ENCODE peak calls at places on chromosome 6, in nine cellular contexts. One of them, this sample, is unnamed.

GRCh38 chr6:4303638-4304037 is 168.3 kb upstream of the ECI2 start:
- DNase-seq in bronchial epithelial cell: no peak
- DNase-seq in astrocyte of the spinal cord: no peak
- DNase-seq in WERI-Rb-1: no peak
- DNase-seq in choroid plexus epithelial cell: no peak
- DNase-seq in mammary epithelial cell: no peak
- DNase-seq in colonic mucosa: no peak
- DNase-seq in cardiac fibroblast: no peak
- DNase-seq in mucosa of descending colon: no peak
- DNase-seq in this sample: no peak

GRCh38 chr6:80348263-80348662 is 241.8 kb downstream of the BCKDHB start:
- DNase-seq in choroid plexus epithelial cell: peak
- DNase-seq in bronchial epithelial cell: no peak
- DNase-seq in WERI-Rb-1: no peak
- DNase-seq in colonic mucosa: no peak
- DNase-seq in astrocyte of the spinal cord: peak
- DNase-seq in mucosa of descending colon: no peak
- DNase-seq in mammary epithelial cell: peak
- DNase-seq in cardiac fibroblast: no peak
- DNase-seq in this sample: no peak

GRCh38 chr6:90678049-90678779 is 91.3 kb upstream of the MAP3K7 start:
- DNase-seq in mammary epithelial cell: no peak
- DNase-seq in mucosa of descending colon: no peak
- DNase-seq in cardiac fibroblast: no peak
- DNase-seq in colonic mucosa: no peak
- DNase-seq in astrocyte of the spinal cord: no peak
- DNase-seq in choroid plexus epithelial cell: no peak
- DNase-seq in WERI-Rb-1: no peak
- DNase-seq in bronchial epithelial cell: no peak
- DNase-seq in this sample: no peak

GRCh38 chr6:154766993-154767392 is 33.8 kb downstream of the SCAF8 start:
- DNase-seq in choroid plexus epithelial cell: no peak
- DNase-seq in mammary epithelial cell: no peak
- DNase-seq in colonic mucosa: no peak
- DNase-seq in cardiac fibroblast: peak
- DNase-seq in mucosa of descending colon: no peak
- DNase-seq in astrocyte of the spinal cord: peak
- DNase-seq in bronchial epithelial cell: no peak
- DNase-seq in WERI-Rb-1: no peak
- DNase-seq in this sample: peak

GRCh38 chr6:87925373-87926060 is 122.1 kb upstream of the SPACA1 start:
- DNase-seq in cardiac fibroblast: no peak
- DNase-seq in mucosa of descending colon: no peak
- DNase-seq in WERI-Rb-1: peak
- DNase-seq in astrocyte of the spinal cord: no peak
- DNase-seq in bronchial epithelial cell: no peak
- DNase-seq in colonic mucosa: peak
- DNase-seq in choroid plexus epithelial cell: no peak
- DNase-seq in mammary epithelial cell: no peak
- DNase-seq in this sample: no peak

GRCh38 chr6:13484138-13484708 is 3.2 kb downstream of the GFOD1 start:
- DNase-seq in colonic mucosa: no peak
- DNase-seq in astrocyte of the spinal cord: no peak
- DNase-seq in mammary epithelial cell: no peak
- DNase-seq in choroid plexus epithelial cell: no peak
- DNase-seq in WERI-Rb-1: no peak
- DNase-seq in mucosa of descending colon: no peak
- DNase-seq in bronchial epithelial cell: no peak
- DNase-seq in cardiac fibroblast: no peak
- DNase-seq in this sample: no peak

GRCh38 chr6:141309295-141309694 is 823.4 kb upstream of the GJE1 start:
- DNase-seq in cardiac fibroblast: peak
- DNase-seq in WERI-Rb-1: no peak
- DNase-seq in bronchial epithelial cell: no peak
- DNase-seq in mammary epithelial cell: no peak
- DNase-seq in colonic mucosa: no peak
- DNase-seq in mucosa of descending colon: no peak
- DNase-seq in astrocyte of the spinal cord: no peak
- DNase-seq in choroid plexus epithelial cell: peak
- DNase-seq in this sample: peak

GRCh38 chr6:110878751-110879539 is 4.4 kb downstream of the AMD1 start:
- DNase-seq in cardiac fibroblast: peak
- DNase-seq in astrocyte of the spinal cord: peak
- DNase-seq in mucosa of descending colon: no peak
- DNase-seq in choroid plexus epithelial cell: peak
- DNase-seq in colonic mucosa: peak
- DNase-seq in mammary epithelial cell: no peak
- DNase-seq in WERI-Rb-1: peak
- DNase-seq in bronchial epithelial cell: peak
- DNase-seq in this sample: peak

GRCh38 chr6:146913842-146914562 is 290.2 kb upstream of the STXBP5 start:
- DNase-seq in colonic mucosa: peak
- DNase-seq in mammary epithelial cell: peak
- DNase-seq in astrocyte of the spinal cord: peak
- DNase-seq in WERI-Rb-1: no peak
- DNase-seq in cardiac fibroblast: peak
- DNase-seq in mucosa of descending colon: peak
- DNase-seq in bronchial epithelial cell: peak
- DNase-seq in choroid plexus epithelial cell: peak
- DNase-seq in this sample: peak

GRCh38 chr6:116954938-116955337 is 77.9 kb downstream of the RFX6 start:
- DNase-seq in colonic mucosa: peak
- DNase-seq in mucosa of descending colon: no peak
- DNase-seq in cardiac fibroblast: no peak
- DNase-seq in astrocyte of the spinal cord: no peak
- DNase-seq in WERI-Rb-1: no peak
- DNase-seq in bronchial epithelial cell: no peak
- DNase-seq in mammary epithelial cell: no peak
- DNase-seq in choroid plexus epithelial cell: no peak
- DNase-seq in this sample: no peak

GRCh38 chr6:47420394-47421371 is 56.9 kb upstream of the CD2AP start:
- DNase-seq in colonic mucosa: no peak
- DNase-seq in choroid plexus epithelial cell: peak
- DNase-seq in cardiac fibroblast: peak
- DNase-seq in WERI-Rb-1: no peak
- DNase-seq in mucosa of descending colon: no peak
- DNase-seq in bronchial epithelial cell: peak
- DNase-seq in astrocyte of the spinal cord: peak
- DNase-seq in mammary epithelial cell: peak
- DNase-seq in this sample: peak

GRCh38 chr6:71139249-71139648 is 149.4 kb upstream of the OGFRL1 start:
- DNase-seq in colonic mucosa: no peak
- DNase-seq in WERI-Rb-1: no peak
- DNase-seq in mammary epithelial cell: peak
- DNase-seq in cardiac fibroblast: peak
- DNase-seq in astrocyte of the spinal cord: peak
- DNase-seq in mucosa of descending colon: no peak
- DNase-seq in choroid plexus epithelial cell: peak
- DNase-seq in bronchial epithelial cell: peak
- DNase-seq in this sample: peak

GRCh38 chr6:89023591-89024441 is 56.7 kb upstream of the PNRC1 start:
- DNase-seq in choroid plexus epithelial cell: no peak
- DNase-seq in bronchial epithelial cell: peak
- DNase-seq in cardiac fibroblast: peak
- DNase-seq in mammary epithelial cell: peak
- DNase-seq in colonic mucosa: no peak
- DNase-seq in astrocyte of the spinal cord: peak
- DNase-seq in mucosa of descending colon: no peak
- DNase-seq in WERI-Rb-1: no peak
- DNase-seq in this sample: peak

GRCh38 chr6:36976005-36976261 is 10.1 kb downstream of the MTCH1 start:
- DNase-seq in colonic mucosa: no peak
- DNase-seq in cardiac fibroblast: no peak
- DNase-seq in mucosa of descending colon: no peak
- DNase-seq in bronchial epithelial cell: no peak
- DNase-seq in astrocyte of the spinal cord: no peak
- DNase-seq in choroid plexus epithelial cell: no peak
- DNase-seq in mammary epithelial cell: no peak
- DNase-seq in WERI-Rb-1: no peak
- DNase-seq in this sample: no peak

GRCh38 chr6:34120953-34121675 is 24.8 kb downstream of the GRM4 start:
- DNase-seq in astrocyte of the spinal cord: no peak
- DNase-seq in choroid plexus epithelial cell: no peak
- DNase-seq in mucosa of descending colon: no peak
- DNase-seq in bronchial epithelial cell: no peak
- DNase-seq in cardiac fibroblast: no peak
- DNase-seq in WERI-Rb-1: peak
- DNase-seq in mammary epithelial cell: no peak
- DNase-seq in colonic mucosa: no peak
- DNase-seq in this sample: no peak

GRCh38 chr6:30100585-30101422 is 12.1 kb downstream of the TRIM31 start:
- DNase-seq in colonic mucosa: peak
- DNase-seq in cardiac fibroblast: no peak
- DNase-seq in bronchial epithelial cell: peak
- DNase-seq in mammary epithelial cell: peak
- DNase-seq in astrocyte of the spinal cord: no peak
- DNase-seq in mucosa of descending colon: peak
- DNase-seq in WERI-Rb-1: peak
- DNase-seq in choroid plexus epithelial cell: no peak
- DNase-seq in this sample: no peak

GRCh38 chr6:28940294-28940858 is 16.6 kb upstream of the TRIM27 start:
- DNase-seq in colonic mucosa: peak
- DNase-seq in astrocyte of the spinal cord: no peak
- DNase-seq in cardiac fibroblast: no peak
- DNase-seq in mammary epithelial cell: peak
- DNase-seq in bronchial epithelial cell: peak
- DNase-seq in mucosa of descending colon: no peak
- DNase-seq in choroid plexus epithelial cell: no peak
- DNase-seq in WERI-Rb-1: peak
- DNase-seq in this sample: no peak

GRCh38 chr6:35663001-35663400 is 25.7 kb downstream of the FKBP5 start:
- DNase-seq in astrocyte of the spinal cord: peak
- DNase-seq in mucosa of descending colon: no peak
- DNase-seq in WERI-Rb-1: peak
- DNase-seq in choroid plexus epithelial cell: peak
- DNase-seq in mammary epithelial cell: no peak
- DNase-seq in bronchial epithelial cell: no peak
- DNase-seq in cardiac fibroblast: no peak
- DNase-seq in colonic mucosa: no peak
- DNase-seq in this sample: no peak

GRCh38 chr6:38857815-38858214 is 142.7 kb downstream of the DNAH8 start:
- DNase-seq in mucosa of descending colon: no peak
- DNase-seq in colonic mucosa: no peak
- DNase-seq in astrocyte of the spinal cord: no peak
- DNase-seq in choroid plexus epithelial cell: no peak
- DNase-seq in mammary epithelial cell: no peak
- DNase-seq in WERI-Rb-1: no peak
- DNase-seq in bronchial epithelial cell: no peak
- DNase-seq in cardiac fibroblast: no peak
- DNase-seq in this sample: no peak
- H3K4me3 ChIP-seq in mucosa of descending colon: no peak
- H3K4me3 ChIP-seq in colonic mucosa: no peak
- H3K4me3 ChIP-seq in astrocyte of the spinal cord: no peak
- H3K4me3 ChIP-seq in choroid plexus epithelial cell: no peak
- H3K4me3 ChIP-seq in mammary epithelial cell: no peak
- H3K4me3 ChIP-seq in WERI-Rb-1: no peak
- H3K4me3 ChIP-seq in bronchial epithelial cell: no peak
- H3K4me3 ChIP-seq in cardiac fibroblast: no peak
- H3K4me3 ChIP-seq in this sample: no peak

DNA sequence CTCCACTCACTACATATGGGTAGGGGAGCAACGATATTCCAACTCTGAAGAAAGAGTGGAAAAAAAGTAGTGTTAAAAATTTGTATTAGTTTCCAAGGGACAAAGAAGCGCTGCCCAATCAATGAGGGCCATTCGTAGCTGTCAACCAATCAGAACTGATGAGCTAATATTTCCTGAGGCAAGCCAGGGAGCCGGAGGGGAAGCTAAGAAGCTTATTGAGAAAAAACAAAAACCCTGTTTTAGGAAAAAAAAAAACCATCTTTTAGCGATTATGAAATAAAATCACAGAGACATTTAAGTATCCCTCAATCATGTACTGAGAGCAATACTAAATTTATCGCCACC is 59.5 kb downstream of the TRIM38 start:
- DNase-seq in astrocyte of the spinal cord: peak
- DNase-seq in mucosa of descending colon: no peak
- DNase-seq in cardiac fibroblast: peak
- DNase-seq in WERI-Rb-1: peak
- DNase-seq in mammary epithelial cell: peak
- DNase-seq in colonic mucosa: peak
- DNase-seq in choroid plexus epithelial cell: peak
- DNase-seq in bronchial epithelial cell: peak
- DNase-seq in this sample: peak
- H3K4me3 ChIP-seq in astrocyte of the spinal cord: peak
- H3K4me3 ChIP-seq in mucosa of descending colon: no peak
- H3K4me3 ChIP-seq in cardiac fibroblast: peak
- H3K4me3 ChIP-seq in WERI-Rb-1: peak
- H3K4me3 ChIP-seq in mammary epithelial cell: peak
- H3K4me3 ChIP-seq in colonic mucosa: peak
- H3K4me3 ChIP-seq in choroid plexus epithelial cell: peak
- H3K4me3 ChIP-seq in bronchial epithelial cell: peak
- H3K4me3 ChIP-seq in this sample: peak

GRCh38 chr6:157718788-157719187 is 104.3 kb upstream of the SNX9 start:
- DNase-seq in mucosa of descending colon: no peak
- DNase-seq in bronchial epithelial cell: no peak
- DNase-seq in WERI-Rb-1: no peak
- DNase-seq in mammary epithelial cell: no peak
- DNase-seq in cardiac fibroblast: no peak
- DNase-seq in colonic mucosa: no peak
- DNase-seq in choroid plexus epithelial cell: no peak
- DNase-seq in astrocyte of the spinal cord: no peak
- DNase-seq in this sample: no peak
- H3K4me3 ChIP-seq in mucosa of descending colon: no peak
- H3K4me3 ChIP-seq in bronchial epithelial cell: no peak
- H3K4me3 ChIP-seq in WERI-Rb-1: no peak
- H3K4me3 ChIP-seq in mammary epithelial cell: no peak
- H3K4me3 ChIP-seq in cardiac fibroblast: no peak
- H3K4me3 ChIP-seq in colonic mucosa: no peak
- H3K4me3 ChIP-seq in choroid plexus epithelial cell: no peak
- H3K4me3 ChIP-seq in astrocyte of the spinal cord: no peak
- H3K4me3 ChIP-seq in this sample: no peak

DNA sequence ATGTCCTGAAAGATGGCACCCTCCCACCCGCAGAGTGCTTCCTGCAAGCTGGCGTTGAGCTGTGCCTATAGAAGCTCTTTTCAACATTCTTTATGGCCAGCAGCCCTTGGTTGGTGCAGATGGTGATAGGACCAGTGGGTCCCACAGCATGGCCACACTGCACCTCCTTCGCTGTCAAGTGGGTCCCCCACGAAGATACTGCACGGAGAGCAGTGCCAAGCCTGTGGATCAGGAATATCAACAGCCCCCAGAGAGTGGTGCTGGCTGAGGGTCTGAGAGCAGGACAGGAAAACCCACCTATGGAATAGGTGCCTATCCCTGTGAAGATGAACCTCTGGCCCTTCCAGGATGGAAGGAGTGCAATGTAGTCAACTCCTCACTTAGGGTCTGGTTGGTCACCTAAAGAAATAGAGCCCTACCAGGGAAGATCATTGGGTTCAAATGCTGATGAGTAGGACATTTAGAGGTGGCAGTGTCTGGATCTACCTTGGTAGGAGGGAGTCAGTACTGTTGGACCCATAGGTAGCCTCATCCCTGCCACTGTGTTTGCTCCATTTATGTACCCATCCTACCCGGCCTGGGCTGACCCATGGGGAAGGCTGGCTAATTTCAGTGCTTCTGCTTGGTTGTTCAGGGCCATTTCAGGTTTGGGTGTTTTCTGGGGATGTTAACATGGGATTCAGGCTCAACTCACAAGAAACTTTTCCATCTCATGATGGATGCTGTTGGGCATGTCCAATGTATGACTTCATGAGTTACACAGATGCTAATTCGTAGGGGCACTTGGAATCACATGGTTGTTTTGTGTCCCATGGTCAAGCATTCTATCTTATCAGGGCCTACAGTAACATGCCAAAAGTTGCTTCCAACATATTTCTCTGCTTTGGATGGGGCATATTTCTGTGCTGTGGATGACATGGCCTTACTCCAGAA is 33.4 kb upstream of the MICB start:
- DNase-seq in WERI-Rb-1: no peak
- DNase-seq in mammary epithelial cell: no peak
- DNase-seq in astrocyte of the spinal cord: no peak
- DNase-seq in bronchial epithelial cell: no peak
- DNase-seq in cardiac fibroblast: no peak
- DNase-seq in colonic mucosa: no peak
- DNase-seq in mucosa of descending colon: no peak
- DNase-seq in choroid plexus epithelial cell: no peak
- DNase-seq in this sample: no peak
- H3K4me3 ChIP-seq in WERI-Rb-1: no peak
- H3K4me3 ChIP-seq in mammary epithelial cell: no peak
- H3K4me3 ChIP-seq in astrocyte of the spinal cord: no peak
- H3K4me3 ChIP-seq in bronchial epithelial cell: no peak
- H3K4me3 ChIP-seq in cardiac fibroblast: no peak
- H3K4me3 ChIP-seq in colonic mucosa: peak
- H3K4me3 ChIP-seq in mucosa of descending colon: no peak
- H3K4me3 ChIP-seq in choroid plexus epithelial cell: no peak
- H3K4me3 ChIP-seq in this sample: no peak

This sample was measured in fibroblast of pulmonary artery.